ENCODE peak calls at places on chromosomes 13 and 19, in four cellular contexts. M is neural crest cell; T is AG09309; S is CD8-positive, alpha-beta T cell. H is an unnamed sample.

GRCh38 chr19:12821761-12822160 is 12.6 kb downstream of the RTBDN start:
- DNase-seq in M (no peak), S (no peak), T (no peak), H (no peak)

GRCh38 chr13:106916329-106916728 is 348.4 kb upstream of the ARGLU1 start:
- DNase-seq in T (no peak), M (no peak), S (no peak), H (no peak)

GRCh38 chr13:76968041-76968440 is 19.7 kb downstream of the ACOD1 start:
- DNase-seq in M (no peak), S (no peak), T (no peak), H (no peak)

GRCh38 chr13:42720116-42720857 is 61.1 kb upstream of the FAM216B start:
- DNase-seq in M (no peak), T (peak), S (no peak), H (no peak)

GRCh38 chr19:48975947-48976847 is 11.1 kb downstream of the FTL start:
- DNase-seq in M (peak), S (no peak), T (no peak), H (no peak)

GRCh38 chr13:40370662-40371061 is 295.8 kb downstream of the FOXO1 start:
- DNase-seq in M (no peak), S (no peak), T (no peak), H (no peak)

GRCh38 chr13:68748038-68748437 is 1359.6 kb upstream of the ATXN8OS start:
- DNase-seq in S (no peak), T (no peak), M (no peak), H (no peak)

GRCh38 chr19:53786744-53787143 is 37.4 kb downstream of the NLRP12 start:
- DNase-seq in T (no peak), S (no peak), M (no peak), H (no peak)

GRCh38 chr13:47545630-47546029 is 455.4 kb downstream of the SUCLA2 start:
- DNase-seq in S (no peak), T (no peak), M (no peak), H (no peak)

GRCh38 chr19:37695144-37695899 is 24.2 kb downstream of the ZNF607 start:
- DNase-seq in M (no peak), T (no peak), S (no peak), H (no peak)

GRCh38 chr19:11041966-11042627 is 47.2 kb upstream of the LDLR start:
- DNase-seq in S (no peak), M (no peak), T (no peak), H (no peak)

GRCh38 chr13:76677047-76677446 is 209.2 kb downstream of the KCTD12 start:
- DNase-seq in M (no peak), T (no peak), S (no peak), H (no peak)

GRCh38 chr19:7888145-7888825 is at the start of gene LRRC8E:
- DNase-seq in M (peak), T (no peak), S (no peak), H (no peak)

GRCh38 chr13:59673301-59673700 is 490.4 kb downstream of the DIAPH3 start:
- DNase-seq in S (no peak), M (no peak), T (no peak), H (no peak)

GRCh38 chr19:13228561-13228960 is 78.3 kb downstream of the IER2 start:
- DNase-seq in S (no peak), M (no peak), T (no peak), H (no peak)

GRCh38 chr13:92513672-92514071 is 712.9 kb upstream of the GPC6 start:
- DNase-seq in T (no peak), S (no peak), M (no peak), H (no peak)

GRCh38 chr13:105665284-105665683 is 870.2 kb downstream of the EFNB2 start:
- DNase-seq in M (no peak), S (no peak), T (peak), H (no peak)

GRCh38 chr13:39038569-39038898 is 278 bp downstream of the NHLRC3 start:
- DNase-seq in S (peak), M (no peak), T (no peak), H (no peak)

GRCh38 chr13:96417956-96418355 is 328.0 kb downstream of the HS6ST3 start:
- DNase-seq in M (no peak), S (no peak), T (no peak), H (no peak)

GRCh38 chr19:5017235-5017634 is 48.3 kb downstream of the KDM4B start:
- DNase-seq in T (no peak), S (no peak), M (no peak), H (no peak)

GRCh38 chr19:33368074-33368864 is 5.2 kb upstream of the CEBPG start:
- DNase-seq in S (no peak), M (no peak), T (no peak), H (no peak)

GRCh38 chr13:49443327-49443688 is 556 bp downstream of the CAB39L start:
- DNase-seq in M (no peak), T (no peak), S (no peak), H (no peak)

GRCh38 chr13:37403776-37404497 is 194.6 kb downstream of the POSTN start:
- DNase-seq in M (no peak), S (no peak), T (peak), H (no peak)

GRCh38 chr13:112509190-112509589 is 78.8 kb downstream of the TUBGCP3 start:
- DNase-seq in T (no peak), M (no peak), S (no peak), H (no peak)

GRCh38 chr19:17103177-17103576 is 27.6 kb downstream of the MYO9B start:
- DNase-seq in M (peak), S (no peak), T (no peak), H (no peak)

GRCh38 chr13:35865341-35866240 is 265.6 kb downstream of the DCLK1 start:
- DNase-seq in T (no peak), M (no peak), S (no peak), H (no peak)

GRCh38 chr19:48354332-48354992 is 9.3 kb downstream of the TMEM143 start:
- DNase-seq in M (peak), T (no peak), S (no peak), H (no peak)

GRCh38 chr19:42129399-42130253 is 2.6 kb downstream of the POU2F2 start:
- DNase-seq in T (no peak), M (no peak), S (no peak), H (no peak)

GRCh38 chr13:43472344-43472743 is 314.4 kb downstream of the ENOX1 start:
- DNase-seq in S (no peak), M (no peak), T (no peak), H (no peak)

GRCh38 chr13:34847751-34848150 is 94.3 kb upstream of the NBEA start:
- DNase-seq in S (no peak), T (no peak), M (no peak), H (no peak)

GRCh38 chr13:36813226-36813625 is 5.8 kb upstream of the RFXAP start:
- DNase-seq in M (no peak), T (no peak), S (no peak), H (no peak)

GRCh38 chr13:20127263-20127562 is 33.6 kb downstream of the GJA3 start:
- DNase-seq in M (no peak), S (no peak), T (no peak), H (no peak)

GRCh38 chr13:103615778-103616177 is 549.6 kb upstream of the SLC10A2 start:
- DNase-seq in M (no peak), T (no peak), S (no peak), H (no peak)

GRCh38 chr13:97275265-97275664 is 53.1 kb downstream of the MBNL2 start:
- DNase-seq in M (no peak), S (no peak), T (peak), H (no peak)

GRCh38 chr19:12833747-12834417 is 497 bp downstream of the RTBDN start:
- DNase-seq in S (no peak), M (peak), T (no peak), H (no peak)

GRCh38 chr13:101115762-101116161 is 300.5 kb downstream of the NALCN start:
- DNase-seq in S (no peak), T (no peak), M (no peak), H (no peak)
- TF ChIP-seq CTCF in S (no peak), T (peak), M (peak), H (peak)

DNA sequence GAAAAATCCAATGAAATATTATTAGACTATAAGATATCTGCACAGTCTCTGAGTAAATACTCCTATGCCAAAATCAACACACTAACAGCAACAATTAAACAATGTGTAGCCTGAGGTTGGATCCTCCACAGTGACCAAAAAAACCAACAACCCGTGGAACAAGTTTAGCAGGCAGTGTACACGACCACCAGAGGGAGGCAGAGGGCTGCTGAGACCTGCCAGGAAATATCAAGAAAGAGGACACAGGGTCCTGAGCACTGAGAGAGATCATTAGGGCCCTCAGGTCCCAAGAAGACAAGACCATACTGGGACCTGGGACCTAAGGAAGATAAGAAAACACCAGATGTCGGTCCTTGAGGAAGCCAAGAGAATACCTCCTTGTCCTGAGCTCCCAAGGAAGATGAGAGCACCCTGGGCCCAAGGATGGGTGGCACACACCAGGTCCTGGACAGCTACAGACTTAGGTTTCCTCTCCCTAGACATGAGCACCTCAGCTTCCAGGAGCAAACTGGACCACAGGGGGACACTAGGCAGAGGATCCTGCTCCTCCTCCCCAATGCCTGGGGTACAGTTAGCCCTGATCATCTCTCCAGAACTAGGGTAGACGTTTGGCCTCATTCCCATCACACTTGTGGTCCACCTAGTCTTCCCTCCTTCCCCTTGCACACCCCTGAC is 822 bp upstream of the ZNF274 start:
- DNase-seq in T (no peak), M (peak), S (peak), H (no peak)
- TF ChIP-seq CTCF in T (peak), M (peak), S (peak), H (peak)

DNA sequence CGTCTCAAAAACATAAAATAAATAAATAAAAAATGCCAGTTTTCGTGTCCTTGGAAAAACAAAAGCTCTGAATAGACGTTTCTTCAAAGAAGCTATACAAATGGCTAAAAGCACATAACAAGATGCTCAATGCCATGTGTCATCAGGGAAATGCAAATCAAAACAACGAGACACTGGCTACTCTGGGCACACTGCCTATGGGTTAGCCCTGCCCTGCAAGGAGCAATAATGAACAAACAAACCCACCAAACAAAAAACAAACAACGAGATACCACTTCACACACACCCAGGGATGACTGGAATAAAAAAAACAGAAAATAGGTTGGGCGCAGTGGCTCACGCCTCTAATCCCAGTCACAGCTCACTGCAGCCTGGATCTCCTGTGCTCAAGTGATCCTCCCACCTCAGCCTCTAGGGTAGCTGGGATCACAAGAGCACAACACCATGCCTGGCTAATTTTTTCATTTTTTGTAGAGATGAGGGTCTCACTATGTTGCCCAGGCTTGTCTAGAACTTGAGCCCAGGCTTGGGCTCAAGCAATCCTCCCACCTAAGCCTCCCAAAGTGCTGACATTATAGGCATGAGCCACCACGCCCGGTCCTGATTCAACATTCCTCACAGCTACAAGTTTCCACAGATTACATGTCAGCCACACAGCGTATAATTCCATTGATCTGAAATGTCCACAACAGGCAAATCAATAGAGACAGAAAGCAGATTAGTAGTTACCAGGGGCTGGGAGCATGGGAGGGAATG is 15.5 kb upstream of the ISYNA1 start:
- DNase-seq in S (no peak), M (no peak), T (no peak), H (no peak)
- TF ChIP-seq CTCF in S (no peak), M (no peak), T (no peak), H (no peak)

DNA sequence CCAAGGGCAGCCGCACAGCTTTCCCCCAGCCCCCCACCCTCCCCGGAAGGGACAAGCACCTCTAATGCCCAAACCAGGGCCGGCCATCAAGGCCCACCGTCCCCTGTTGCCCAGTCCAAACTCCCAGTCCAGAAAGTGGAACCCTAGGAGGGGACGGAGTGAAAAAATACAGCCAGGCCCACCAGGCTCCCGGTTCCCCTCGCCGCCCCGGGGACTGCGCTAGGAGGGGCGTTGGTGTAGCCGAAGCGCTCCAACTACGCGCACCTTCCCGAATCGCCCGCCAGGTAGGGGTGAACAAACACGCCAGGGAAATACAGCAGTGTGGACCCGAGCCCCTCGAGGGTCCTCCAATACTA is 1.3 kb downstream of the KLF16 start:
- DNase-seq in T (no peak), M (no peak), S (no peak), H (no peak)
- TF ChIP-seq CTCF in T (no peak), M (no peak), S (no peak), H (no peak)

GRCh38 chr19:47130120-47130588 is 481 bp upstream of the SAE1 start:
- DNase-seq in T (no peak), M (no peak), S (no peak), H (no peak)

GRCh38 chr19:47132522-47132852 is 1.9 kb downstream of the SAE1 start:
- DNase-seq in M (no peak), T (no peak), S (no peak), H (no peak)

GRCh38 chr19:47133021-47133471 is 2.4 kb downstream of the SAE1 start:
- DNase-seq in S (no peak), T (no peak), M (no peak), H (no peak)

GRCh38 chr19:47129579-47129978 is 1.1 kb upstream of the SAE1 start:
- DNase-seq in S (no peak), T (no peak), M (no peak), H (no peak)

DNA sequence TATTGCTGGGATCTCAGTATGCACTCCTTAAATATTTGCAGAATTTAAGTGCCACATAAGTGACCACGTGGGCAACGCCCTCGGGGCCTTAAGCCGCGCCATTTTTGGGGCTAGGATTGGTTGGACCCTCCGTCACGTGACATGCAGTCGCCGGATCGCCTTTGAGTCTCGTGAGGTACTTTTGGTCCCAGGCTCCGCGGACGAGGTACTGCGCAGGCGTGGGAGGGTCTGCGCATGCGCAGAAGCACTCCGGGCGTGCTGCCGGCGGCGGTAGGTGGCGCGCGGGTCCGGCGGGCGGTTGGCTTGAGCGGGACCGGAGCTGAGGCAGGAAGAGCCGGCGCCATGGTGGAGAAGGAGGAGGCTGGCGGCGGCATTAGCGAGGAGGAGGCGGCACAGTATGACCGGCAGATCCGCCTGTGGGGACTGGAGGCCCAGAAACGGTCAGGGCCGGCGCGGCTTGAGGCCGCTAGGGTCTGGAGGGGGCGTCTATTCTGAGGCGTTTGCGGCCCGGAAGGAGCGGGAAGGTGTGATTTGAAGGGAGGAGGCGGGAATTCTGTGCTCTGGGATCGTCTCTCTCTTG is at the start of gene SAE1:
- DNase-seq in T (peak), S (peak), M (peak), H (peak)
- TF ChIP-seq CTCF in T (peak), S (peak), M (peak), H (peak)

DNA sequence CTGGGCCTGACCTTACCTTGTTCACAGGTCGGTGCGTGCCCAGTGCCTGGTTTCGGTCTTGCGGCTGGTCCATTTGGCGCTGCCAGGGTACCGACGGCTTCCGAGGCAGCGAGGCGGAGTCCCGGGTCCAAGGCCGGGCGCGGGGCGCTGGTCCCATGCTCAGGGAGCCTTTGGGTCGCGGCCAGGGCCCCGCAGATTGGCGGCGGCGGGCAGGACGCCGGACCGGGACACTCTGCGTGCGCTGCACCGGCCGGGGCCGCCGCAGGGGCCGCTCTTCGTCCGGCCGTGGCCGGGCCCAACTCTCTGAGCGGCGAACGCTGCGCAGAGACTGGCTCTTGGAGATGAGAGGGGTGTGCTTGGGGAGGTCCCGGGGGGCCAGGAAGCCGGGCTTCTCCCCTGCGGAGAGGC is 3.3 kb upstream of the WIZ start:
- DNase-seq in T (no peak), M (no peak), S (no peak), H (no peak)
- TF ChIP-seq CTCF in T (peak), M (peak), S (no peak), H (peak)

DNA sequence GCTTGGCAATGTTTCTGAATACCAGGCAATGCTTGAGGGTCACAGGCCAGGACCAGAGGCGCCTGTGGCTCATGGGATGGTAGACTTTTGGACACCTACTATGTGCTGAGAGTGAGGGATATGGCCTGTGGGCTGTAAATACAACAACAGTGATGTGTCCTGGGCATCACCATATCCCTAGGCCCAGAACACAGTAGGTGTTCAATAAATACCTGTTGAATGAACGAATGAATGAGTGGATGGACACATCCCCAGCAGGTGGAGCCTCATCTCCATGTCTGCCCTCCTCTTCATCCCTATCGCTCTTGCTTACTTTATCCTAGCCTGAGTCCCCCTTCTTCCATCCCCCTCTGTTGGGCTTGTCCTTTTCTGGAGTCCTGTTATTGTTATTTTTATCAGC is 16.5 kb upstream of the NANOS2 start:
- DNase-seq in T (no peak), S (no peak), M (no peak), H (no peak)
- TF ChIP-seq CTCF in T (no peak), S (no peak), M (no peak), H (no peak)